ENCODE peak calls at places on chromosomes 3 and 15, in seven cellular contexts. M is NCI-H2081; R is amniotic stem cell; Y is AG09309; I is activated naive CD4-positive, alpha-beta T cell; F is activated CD8-positive, alpha-beta memory T cell treated with anti-CD3 and anti-CD28 coated beads, Interleukin-2, amount 50 U/mL, for 48 hours; N is Peyer's patch. O is an unnamed sample.

GRCh38 chr3:141561426-141562034 is 74.7 kb downstream of the RASA2 start:
- DNase-seq in R (no peak), Y (no peak), M (peak), F (no peak), I (no peak), N (peak), O (peak)

GRCh38 chr3:195139091-195139875 is 131.7 kb downstream of the XXYLT1 start:
- DNase-seq in F (no peak), M (no peak), I (no peak), N (no peak), R (no peak), Y (no peak), O (no peak)

GRCh38 chr3:15887261-15887660 is 89.5 kb upstream of the ANKRD28 start:
- DNase-seq in F (no peak), Y (no peak), R (no peak), N (no peak), I (no peak), M (no peak), O (no peak)

GRCh38 chr3:189188466-189188865 is 16.7 kb downstream of the TPRG1 start:
- DNase-seq in F (no peak), N (no peak), I (no peak), M (no peak), R (no peak), Y (no peak), O (peak)

GRCh38 chr3:155241559-155241958 is 51.9 kb downstream of the STRIT1 start:
- DNase-seq in M (no peak), Y (peak), I (no peak), R (peak), N (no peak), F (no peak), O (no peak)

GRCh38 chr3:138625707-138626365 is 17.3 kb downstream of the FAIM start:
- DNase-seq in Y (peak), R (peak), N (no peak), F (no peak), M (no peak), I (no peak), O (no peak)

GRCh38 chr3:196837819-196838420 is 29.8 kb upstream of the SENP5 start:
- DNase-seq in I (peak), M (peak), R (no peak), N (peak), F (peak), Y (peak), O (peak)

GRCh38 chr3:112640864-112641751 is at the start of gene CCDC80:
- DNase-seq in I (no peak), M (no peak), F (no peak), N (no peak), R (peak), Y (peak), O (no peak)

GRCh38 chr15:99930696-99931095 is 197.5 kb upstream of the LYSMD4 start:
- DNase-seq in M (no peak), R (no peak), F (no peak), Y (no peak), N (no peak), I (no peak), O (no peak)

GRCh38 chr3:177764377-177764912 is 567.2 kb upstream of the TBL1XR1 start:
- DNase-seq in F (no peak), N (no peak), R (no peak), M (no peak), I (no peak), Y (no peak), O (no peak)

GRCh38 chr3:184568918-184569829 is 7.6 kb downstream of the EPHB3 start:
- DNase-seq in R (peak), I (no peak), N (peak), F (peak), M (peak), Y (peak), O (peak)

GRCh38 chr3:9248232-9249191 is 934 bp downstream of the SRGAP3 start:
- DNase-seq in R (no peak), I (no peak), M (no peak), F (no peak), Y (no peak), N (peak), O (no peak)

GRCh38 chr3:69761896-69762789 is 22.9 kb downstream of the MITF start:
- DNase-seq in N (no peak), I (no peak), Y (peak), F (no peak), M (no peak), R (no peak), O (no peak)

GRCh38 chr15:69299451-69300128 is 878 bp downstream of the PAQR5 start:
- DNase-seq in M (no peak), R (no peak), N (no peak), I (no peak), Y (no peak), F (no peak), O (no peak)

GRCh38 chr3:135103913-135104312 is 308.9 kb downstream of the EPHB1 start:
- DNase-seq in Y (no peak), F (no peak), N (no peak), R (no peak), I (no peak), M (no peak), O (no peak)

GRCh38 chr3:23996058-23996457 is 51.0 kb downstream of the NR1D2 start:
- DNase-seq in I (no peak), F (no peak), M (no peak), N (no peak), Y (no peak), R (no peak), O (no peak)

GRCh38 chr15:44468713-44469385 is 41.4 kb downstream of the CTDSPL2 start:
- DNase-seq in R (no peak), F (no peak), I (no peak), N (no peak), M (no peak), Y (peak), O (no peak)

GRCh38 chr15:29337156-29337959 is 67.7 kb upstream of the NSMCE3 start:
- DNase-seq in Y (no peak), F (no peak), R (no peak), N (no peak), M (no peak), I (no peak), O (no peak)

GRCh38 chr3:176190755-176191154 is 1006.5 kb downstream of the TBL1XR1 start:
- DNase-seq in F (no peak), R (no peak), Y (no peak), N (no peak), I (no peak), M (no peak), O (no peak)

GRCh38 chr15:96418146-96418545 is 87.6 kb downstream of the NR2F2 start:
- DNase-seq in R (no peak), I (no peak), N (no peak), M (no peak), F (no peak), Y (no peak), O (no peak)

GRCh38 chr3:182811269-182811596 is 17.9 kb downstream of the ATP11B start:
- DNase-seq in M (no peak), F (no peak), I (no peak), N (no peak), R (no peak), Y (no peak), O (no peak)

GRCh38 chr15:68368731-68369435 is 63.1 kb downstream of the ITGA11 start:
- DNase-seq in F (no peak), N (no peak), Y (no peak), R (no peak), I (no peak), M (no peak), O (no peak)

GRCh38 chr3:11591401-11592266 is 52.1 kb downstream of the VGLL4 start:
- DNase-seq in N (no peak), M (no peak), Y (no peak), F (no peak), I (no peak), R (no peak), O (peak)

GRCh38 chr3:133377396-133377795 is 22.5 kb upstream of the BFSP2 start:
- DNase-seq in I (no peak), R (peak), F (no peak), N (no peak), Y (peak), M (peak), O (peak)

GRCh38 chr3:50269977-50270413 is 1.0 kb downstream of the SEMA3B start:
- DNase-seq in R (no peak), N (no peak), M (no peak), Y (no peak), F (no peak), I (no peak), O (no peak)